ENCODE peak calls at places on chromosomes 6 and 20, in four cellular contexts. One of them, this sample, is unnamed.

GRCh38 chr6:6191909-6192308 is 128.6 kb downstream of the F13A1 start:
- DNase-seq in heart left ventricle: no peak
- DNase-seq in hepatocyte: no peak
- DNase-seq in pancreas: no peak
- DNase-seq in this sample: no peak

GRCh38 chr6:130679684-130680083 is 147.5 kb upstream of the SMLR1 start:
- DNase-seq in pancreas: no peak
- DNase-seq in heart left ventricle: no peak
- DNase-seq in hepatocyte: no peak
- DNase-seq in this sample: no peak

GRCh38 chr20:44029848-44030230 is 115.2 kb downstream of the TOX2 start:
- DNase-seq in hepatocyte: no peak
- DNase-seq in pancreas: no peak
- DNase-seq in heart left ventricle: no peak
- DNase-seq in this sample: no peak

GRCh38 chr6:30885999-30886896 is 1.9 kb downstream of the DDR1 start:
- DNase-seq in hepatocyte: peak
- DNase-seq in heart left ventricle: no peak
- DNase-seq in pancreas: no peak
- DNase-seq in this sample: peak

GRCh38 chr20:63183422-63184146 is 32.3 kb downstream of the YTHDF1 start:
- DNase-seq in hepatocyte: peak
- DNase-seq in heart left ventricle: no peak
- DNase-seq in pancreas: peak
- DNase-seq in this sample: no peak

GRCh38 chr6:110567957-110568696 is 91.7 kb upstream of the SLC22A16 start:
- DNase-seq in hepatocyte: no peak
- DNase-seq in heart left ventricle: no peak
- DNase-seq in pancreas: no peak
- DNase-seq in this sample: no peak

GRCh38 chr6:71498643-71499042 is 210.0 kb downstream of the OGFRL1 start:
- DNase-seq in pancreas: no peak
- DNase-seq in heart left ventricle: no peak
- DNase-seq in hepatocyte: no peak
- DNase-seq in this sample: no peak

GRCh38 chr6:140208286-140208685 is 833.8 kb upstream of the CITED2 start:
- DNase-seq in pancreas: no peak
- DNase-seq in heart left ventricle: no peak
- DNase-seq in hepatocyte: no peak
- DNase-seq in this sample: no peak

GRCh38 chr6:161204866-161205557 is 68.8 kb downstream of the AGPAT4 start:
- DNase-seq in hepatocyte: no peak
- DNase-seq in pancreas: no peak
- DNase-seq in heart left ventricle: no peak
- DNase-seq in this sample: no peak

GRCh38 chr6:20438462-20439070 is 36.9 kb downstream of the E2F3 start:
- DNase-seq in heart left ventricle: no peak
- DNase-seq in pancreas: no peak
- DNase-seq in hepatocyte: no peak
- DNase-seq in this sample: no peak

GRCh38 chr6:78611097-78611625 is 256.2 kb upstream of the IRAK1BP1 start:
- DNase-seq in heart left ventricle: no peak
- DNase-seq in pancreas: no peak
- DNase-seq in hepatocyte: no peak
- DNase-seq in this sample: no peak

GRCh38 chr6:166640342-166641043 is 13.4 kb upstream of the RPS6KA2 start:
- DNase-seq in heart left ventricle: peak
- DNase-seq in hepatocyte: no peak
- DNase-seq in pancreas: no peak
- DNase-seq in this sample: no peak

GRCh38 chr20:51529027-51529749 is 13.3 kb downstream of the NFATC2 start:
- DNase-seq in heart left ventricle: no peak
- DNase-seq in hepatocyte: peak
- DNase-seq in pancreas: no peak
- DNase-seq in this sample: no peak

GRCh38 chr20:39004508-39004907 is 42.4 kb downstream of the DHX35 start:
- DNase-seq in pancreas: no peak
- DNase-seq in hepatocyte: peak
- DNase-seq in heart left ventricle: no peak
- DNase-seq in this sample: no peak

GRCh38 chr6:158006331-158006730 is 24.7 kb downstream of the SYNJ2 start:
- DNase-seq in heart left ventricle: no peak
- DNase-seq in hepatocyte: no peak
- DNase-seq in pancreas: peak
- DNase-seq in this sample: no peak

GRCh38 chr6:168395983-168396382 is 45.0 kb upstream of the SMOC2 start:
- DNase-seq in hepatocyte: no peak
- DNase-seq in heart left ventricle: no peak
- DNase-seq in pancreas: no peak
- DNase-seq in this sample: peak

GRCh38 chr6:41477572-41477971 is 68.6 kb upstream of the FOXP4 start:
- DNase-seq in pancreas: no peak
- DNase-seq in heart left ventricle: no peak
- DNase-seq in hepatocyte: no peak
- DNase-seq in this sample: no peak

GRCh38 chr6:111663232-111663631 is 57.6 kb upstream of the TRAF3IP2 start:
- DNase-seq in pancreas: no peak
- DNase-seq in heart left ventricle: no peak
- DNase-seq in hepatocyte: no peak
- DNase-seq in this sample: peak

GRCh38 chr6:149831380-149831820 is 32.8 kb downstream of the LRP11 start:
- DNase-seq in hepatocyte: no peak
- DNase-seq in heart left ventricle: no peak
- DNase-seq in pancreas: no peak
- DNase-seq in this sample: no peak

GRCh38 chr6:132354517-132355167 is 46.6 kb downstream of the MOXD1 start:
- DNase-seq in pancreas: peak
- DNase-seq in hepatocyte: no peak
- DNase-seq in heart left ventricle: no peak
- DNase-seq in this sample: peak

GRCh38 chr20:53654932-53655674 is 61.5 kb upstream of the ZNF217 start:
- DNase-seq in heart left ventricle: peak
- DNase-seq in pancreas: no peak
- DNase-seq in hepatocyte: no peak
- DNase-seq in this sample: no peak

GRCh38 chr20:8624046-8624445 is 444.8 kb upstream of the PLCB4 start:
- DNase-seq in heart left ventricle: no peak
- DNase-seq in pancreas: no peak
- DNase-seq in hepatocyte: no peak
- DNase-seq in this sample: no peak

GRCh38 chr20:53794529-53795115 is 201.0 kb upstream of the ZNF217 start:
- DNase-seq in hepatocyte: no peak
- DNase-seq in heart left ventricle: no peak
- DNase-seq in pancreas: no peak
- DNase-seq in this sample: no peak

GRCh38 chr20:63463400-63464288 is 8.8 kb downstream of the KCNQ2 start:
- DNase-seq in hepatocyte: no peak
- DNase-seq in heart left ventricle: no peak
- DNase-seq in pancreas: no peak
- DNase-seq in this sample: no peak

GRCh38 chr6:10082385-10082784 is 332.5 kb downstream of the TFAP2A start:
- DNase-seq in heart left ventricle: no peak
- DNase-seq in hepatocyte: no peak
- DNase-seq in pancreas: no peak
- DNase-seq in this sample: no peak

GRCh38 chr6:118660218-118660569 is 8.8 kb upstream of the CEP85L start:
- DNase-seq in pancreas: no peak
- DNase-seq in heart left ventricle: peak
- DNase-seq in hepatocyte: peak
- DNase-seq in this sample: no peak

GRCh38 chr6:118667988-118668387 is 16.6 kb upstream of the CEP85L start:
- DNase-seq in hepatocyte: no peak
- DNase-seq in heart left ventricle: no peak
- DNase-seq in pancreas: no peak
- DNase-seq in this sample: no peak

GRCh38 chr6:118665011-118665410 is 13.6 kb upstream of the CEP85L start:
- DNase-seq in heart left ventricle: no peak
- DNase-seq in pancreas: no peak
- DNase-seq in hepatocyte: no peak
- DNase-seq in this sample: no peak

GRCh38 chr6:118668761-118669411 is 17.5 kb upstream of the CEP85L start:
- DNase-seq in pancreas: no peak
- DNase-seq in hepatocyte: no peak
- DNase-seq in heart left ventricle: no peak
- DNase-seq in this sample: no peak

GRCh38 chr6:118663993-118664985 is 12.9 kb upstream of the CEP85L start:
- DNase-seq in hepatocyte: no peak
- DNase-seq in heart left ventricle: no peak
- DNase-seq in pancreas: no peak
- DNase-seq in this sample: no peak
- H3K27ac ChIP-seq in hepatocyte: no peak
- H3K27ac ChIP-seq in heart left ventricle: no peak
- H3K27ac ChIP-seq in pancreas: no peak
- H3K27ac ChIP-seq in this sample: no peak

DNA sequence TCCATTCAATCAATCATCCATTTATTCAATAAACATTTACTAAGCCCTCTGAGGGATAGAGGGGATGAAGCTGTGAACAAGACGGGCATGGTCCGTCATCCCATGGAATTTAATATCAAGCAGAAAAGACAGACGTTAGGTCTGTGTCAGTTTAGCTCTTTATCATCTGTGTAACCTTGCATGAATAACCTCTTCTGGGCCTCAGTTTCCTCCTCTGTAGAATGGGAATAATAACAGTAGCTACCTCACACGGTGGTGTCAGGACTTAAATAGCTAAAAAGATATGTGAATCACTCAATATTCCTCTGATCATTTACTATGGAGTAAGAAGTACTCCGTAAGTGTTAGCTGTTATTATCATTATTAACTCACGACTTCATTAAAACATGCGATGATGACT is 21.3 kb downstream of the CDH22 start:
- DNase-seq in hepatocyte: no peak
- DNase-seq in heart left ventricle: no peak
- DNase-seq in pancreas: no peak
- DNase-seq in this sample: no peak
- TF ChIP-seq CTCF in hepatocyte: no peak
- TF ChIP-seq CTCF in heart left ventricle: no peak
- TF ChIP-seq CTCF in pancreas: no peak
- TF ChIP-seq CTCF in this sample: no peak

DNA sequence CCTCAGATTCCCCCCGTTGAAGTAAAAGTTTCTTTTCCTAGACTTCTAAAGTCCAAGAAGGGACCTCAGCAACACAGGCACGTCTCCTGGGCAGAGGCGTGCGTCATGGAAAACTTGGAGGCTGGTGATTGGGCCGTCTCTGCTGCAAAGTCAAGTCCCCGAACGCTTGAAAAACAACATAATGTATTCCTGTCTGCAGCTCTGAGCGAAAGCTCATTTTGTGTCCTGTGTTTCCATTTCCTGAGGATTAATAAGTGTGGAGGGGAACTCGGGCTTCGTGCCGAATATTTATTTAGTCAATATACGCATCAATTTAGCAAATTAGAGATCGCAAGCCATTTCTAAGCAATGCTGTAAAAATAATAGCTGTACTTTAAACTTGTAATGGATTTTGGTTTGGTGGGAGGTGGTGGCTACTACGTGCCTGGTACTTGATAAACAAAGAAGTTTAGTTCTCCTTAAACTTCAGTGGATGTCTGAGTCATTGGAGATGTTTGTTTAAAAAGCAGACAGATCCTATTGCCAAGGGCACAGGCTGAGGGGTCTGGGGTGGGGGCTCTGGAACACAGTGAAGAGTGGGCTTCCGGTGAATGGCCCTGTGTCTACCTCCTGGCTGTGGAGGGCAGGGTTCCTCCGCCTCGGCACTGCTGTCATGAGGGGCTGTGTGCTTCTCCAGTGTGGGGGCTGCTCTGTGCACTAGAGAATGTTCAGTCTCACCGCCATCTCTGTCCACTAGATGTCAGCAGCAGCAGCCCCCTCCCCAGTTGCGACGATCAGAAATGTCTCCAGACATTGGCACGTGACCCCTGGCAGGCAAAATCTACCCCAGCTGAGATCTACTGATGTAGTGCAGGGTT is 21.8 kb downstream of the PCK1 start:
- DNase-seq in heart left ventricle: peak
- DNase-seq in pancreas: no peak
- DNase-seq in hepatocyte: peak
- DNase-seq in this sample: peak
- H3K27ac ChIP-seq in heart left ventricle: peak
- H3K27ac ChIP-seq in pancreas: no peak
- H3K27ac ChIP-seq in hepatocyte: peak
- H3K27ac ChIP-seq in this sample: peak

GRCh38 chr20:3250091-3250504 is 11.1 kb upstream of the SLC4A11 start:
- DNase-seq in hepatocyte: no peak
- DNase-seq in heart left ventricle: no peak
- DNase-seq in pancreas: no peak
- DNase-seq in this sample: no peak
- TF ChIP-seq CTCF in hepatocyte: peak
- TF ChIP-seq CTCF in heart left ventricle: no peak
- TF ChIP-seq CTCF in pancreas: no peak
- TF ChIP-seq CTCF in this sample: no peak

GRCh38 chr6:16758163-16758975 is 2.9 kb downstream of the ATXN1 start:
- DNase-seq in pancreas: no peak
- DNase-seq in hepatocyte: peak
- DNase-seq in heart left ventricle: no peak
- DNase-seq in this sample: no peak
- H3K27ac ChIP-seq in pancreas: peak
- H3K27ac ChIP-seq in hepatocyte: peak
- H3K27ac ChIP-seq in heart left ventricle: peak
- H3K27ac ChIP-seq in this sample: peak

GRCh38 chr6:95133578-95133977 is 443.8 kb upstream of the MANEA start:
- DNase-seq in heart left ventricle: no peak
- DNase-seq in pancreas: no peak
- DNase-seq in hepatocyte: peak
- DNase-seq in this sample: no peak
- TF ChIP-seq CTCF in heart left ventricle: no peak
- TF ChIP-seq CTCF in pancreas: no peak
- TF ChIP-seq CTCF in hepatocyte: peak
- TF ChIP-seq CTCF in this sample: no peak